ENCODE peak calls at places on chromosomes 16 and 17, in nine cellular contexts. Y is foreskin fibroblast, G is thoracic aorta, R is endodermal cell, V is gastrocnemius medialis, E is upper lobe of right lung, K is cardiac muscle cell, T is AG10803, J is pancreas. P is an unnamed sample.

GRCh38 chr17:67063146-67063545 is 18.8 kb downstream of the CACNG1 start:
- DNase-seq in T (no peak), J (no peak), R (no peak), Y (peak), V (no peak), G (no peak), K (no peak), E (no peak), P (peak)

GRCh38 chr16:67667434-67667816 is 811 bp downstream of the C16orf86 start:
- DNase-seq in J (no peak), R (peak), Y (no peak), T (no peak), E (no peak), V (no peak), K (no peak), G (no peak), P (no peak)

GRCh38 chr17:79930077-79930785 is 91.0 kb upstream of the CBX4 start:
- DNase-seq in V (no peak), E (no peak), J (no peak), G (no peak), K (peak), Y (peak), T (no peak), R (peak), P (no peak)

GRCh38 chr17:72422505-72423285 is 301.9 kb downstream of the SOX9 start:
- DNase-seq in G (no peak), R (peak), K (peak), T (peak), J (peak), V (peak), Y (peak), E (no peak), P (peak)

GRCh38 chr17:78114831-78115723 is 13.5 kb downstream of the TMC6 start:
- DNase-seq in R (no peak), J (peak), V (no peak), E (no peak), G (no peak), Y (no peak), T (no peak), K (no peak), P (no peak)

GRCh38 chr16:8905168-8905762 is 23.1 kb downstream of the LITAFD start:
- DNase-seq in V (no peak), Y (peak), E (no peak), R (no peak), T (peak), K (peak), J (no peak), G (no peak), P (peak)

GRCh38 chr16:53995378-53995777 is 291.2 kb downstream of the IRX3 start:
- DNase-seq in T (no peak), R (no peak), E (no peak), J (no peak), Y (no peak), V (peak), G (no peak), K (no peak), P (no peak)

GRCh38 chr17:42236760-42237159 is 39.4 kb downstream of the STAT5B start:
- DNase-seq in E (no peak), J (no peak), Y (no peak), R (no peak), G (no peak), V (no peak), T (no peak), K (no peak), P (no peak)

GRCh38 chr17:52827526-52827925 is 669.0 kb upstream of the CA10 start:
- DNase-seq in J (no peak), T (no peak), K (no peak), E (no peak), Y (no peak), V (peak), R (no peak), G (no peak), P (no peak)

GRCh38 chr16:74034862-74035261 is 261.8 kb upstream of the PSMD7 start:
- DNase-seq in Y (peak), T (peak), G (no peak), K (peak), R (no peak), E (no peak), V (no peak), J (no peak), P (peak)

GRCh38 chr17:4609761-4610160 is 25.4 kb downstream of the SMTNL2 start:
- DNase-seq in G (no peak), J (no peak), V (peak), E (peak), K (no peak), Y (no peak), T (no peak), R (no peak), P (no peak)

GRCh38 chr17:79623786-79624657 is 13.2 kb upstream of the RBFOX3 start:
- DNase-seq in E (peak), V (no peak), T (no peak), Y (no peak), R (peak), J (peak), G (no peak), K (no peak), P (no peak)

GRCh38 chr17:19897901-19898300 is 30.2 kb upstream of the ULK2 start:
- DNase-seq in J (no peak), Y (peak), R (no peak), V (no peak), K (peak), T (peak), E (no peak), G (no peak), P (peak)

DNA sequence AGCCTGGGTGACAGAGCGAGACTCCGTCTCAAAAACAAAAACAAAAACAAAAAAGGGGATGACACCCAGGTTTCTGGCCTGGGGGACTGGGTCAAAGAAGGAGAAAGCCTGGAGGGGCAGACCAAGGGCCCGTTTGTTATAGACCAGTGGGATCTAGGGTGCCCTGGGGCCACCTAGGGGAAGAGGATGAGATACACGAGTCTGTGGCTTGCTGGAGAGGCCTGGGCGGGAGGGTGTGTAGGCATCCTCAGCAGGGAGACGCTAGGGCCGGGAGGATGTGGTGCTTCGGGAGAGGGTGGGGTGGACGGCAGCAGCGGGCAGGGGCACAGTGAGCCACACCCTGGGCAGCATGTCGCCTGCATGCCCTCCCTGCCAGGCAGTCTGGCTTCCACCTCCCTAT is 17.1 kb upstream of the CRK start:
- DNase-seq in J (no peak), E (no peak), R (peak), Y (no peak), G (no peak), V (no peak), T (no peak), K (no peak), P (no peak)
- TF ChIP-seq CTCF in J (no peak), E (no peak), R (peak), Y (no peak), G (no peak), V (no peak), T (no peak), K (no peak), P (peak)

GRCh38 chr17:44283374-44284023 is 15.6 kb upstream of the SLC4A1 start:
- DNase-seq in T (no peak), J (no peak), R (no peak), E (no peak), K (no peak), Y (no peak), G (no peak), V (no peak), P (no peak)

GRCh38 chr17:44278006-44278405 is 10.1 kb upstream of the SLC4A1 start:
- DNase-seq in R (no peak), K (no peak), Y (peak), V (no peak), J (no peak), E (no peak), T (peak), G (no peak), P (peak)

GRCh38 chr17:44279586-44280344 is 11.8 kb upstream of the SLC4A1 start:
- DNase-seq in V (peak), R (peak), E (peak), J (peak), T (peak), G (peak), K (peak), Y (peak), P (peak)

GRCh38 chr17:44281570-44281969 is 13.6 kb upstream of the SLC4A1 start:
- DNase-seq in K (no peak), E (no peak), Y (no peak), G (no peak), J (no peak), R (no peak), T (no peak), V (no peak), P (no peak)

DNA sequence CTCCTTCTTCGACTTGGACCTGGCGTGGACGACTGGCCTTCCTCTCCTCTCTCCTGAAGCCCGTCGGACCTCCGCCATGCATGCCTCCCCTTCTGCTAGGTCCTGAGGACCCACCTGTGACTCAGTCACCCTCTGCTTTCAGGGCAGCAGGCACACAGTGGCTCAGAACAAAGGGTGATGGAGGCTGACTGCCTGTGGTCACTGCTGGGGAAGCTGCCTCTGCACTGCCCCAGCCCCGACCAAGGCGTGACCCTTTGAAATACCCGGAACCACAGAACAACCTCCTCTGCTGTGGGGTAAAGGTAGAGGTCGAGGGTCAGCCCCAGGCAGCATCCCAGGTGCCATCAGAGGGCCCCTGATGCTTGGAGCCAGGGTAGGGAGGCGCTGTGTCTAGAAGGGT is 12.4 kb upstream of the SLC4A1 start:
- DNase-seq in R (peak), E (no peak), J (no peak), G (no peak), T (no peak), K (no peak), Y (no peak), V (no peak), P (no peak)
- H3K4me3 ChIP-seq in R (no peak), E (no peak), J (no peak), G (no peak), T (no peak), K (no peak), Y (no peak), V (no peak), P (no peak)

GRCh38 chr16:6081320-6081976 is 983.9 kb upstream of the EEF2KMT start:
- DNase-seq in K (no peak), R (peak), Y (no peak), J (peak), T (no peak), V (no peak), E (no peak), G (no peak), P (peak)
- TF ChIP-seq CTCF in K (peak), R (peak), Y (peak), J (peak), T (peak), V (no peak), E (peak), G (no peak), P (peak)

GRCh38 chr17:75783069-75783783 is 1.4 kb upstream of the UNK start:
- DNase-seq in Y (peak), E (no peak), K (peak), R (no peak), T (peak), J (no peak), G (no peak), V (no peak), P (peak)
- H3K4me3 ChIP-seq in Y (peak), E (peak), K (no peak), R (no peak), T (peak), J (no peak), G (peak), V (no peak), P (no peak)

P was measured in fibroblast of pulmonary artery.